ENCODE peak calls at places on chromosome 6, in nine cellular contexts. R, C, X, J, O, Z, U, V and W are unnamed samples.

GRCh38 chr6:130827247-130828149 is at the start of gene SMLR1:
- DNase-seq in X (no peak), U (no peak), C (no peak), O (no peak), J (no peak), V (no peak), R (no peak), Z (no peak), W (no peak)

GRCh38 chr6:34132486-34133185 is 13.3 kb downstream of the GRM4 start:
- DNase-seq in U (peak; percentile 88), X (no peak), C (no peak), V (peak; percentile 57), Z (peak; percentile 32), R (peak; percentile 28), J (no peak), O (no peak), W (no peak)

GRCh38 chr6:5525209-5525608 is 263.9 kb downstream of the FARS2 start:
- DNase-seq in X (no peak), V (peak; percentile 50), U (no peak), Z (no peak), J (no peak), C (no peak), R (peak; percentile 7), O (no peak), W (peak; percentile 18)

GRCh38 chr6:72619883-72620696 is 1.8 kb upstream of the KCNQ5 start:
- DNase-seq in O (no peak), V (no peak), R (peak; percentile 4), X (peak; percentile 30), C (no peak), U (peak; percentile 76), Z (peak; percentile 44), J (no peak), W (no peak)

GRCh38 chr6:54138795-54139194 is 27.6 kb downstream of the MLIP start:
- DNase-seq in J (no peak), Z (no peak), V (no peak), U (no peak), X (no peak), R (no peak), O (no peak), C (no peak), W (no peak)

GRCh38 chr6:35360349-35361138 is 18.2 kb downstream of the PPARD start:
- DNase-seq in Z (no peak), C (no peak), J (peak; percentile 46), R (no peak), O (no peak), V (peak; percentile 85), U (no peak), X (no peak), W (peak; percentile 65)

GRCh38 chr6:105253787-105254186 is 74.0 kb upstream of the POPDC3 start:
- DNase-seq in R (no peak), V (no peak), U (no peak), X (no peak), O (no peak), J (no peak), Z (no peak), C (no peak), W (no peak)

GRCh38 chr6:27293436-27294152 is 18.5 kb downstream of the POM121L2 start:
- DNase-seq in V (peak; percentile 81), U (peak; percentile 25), O (no peak), X (no peak), C (peak; percentile 89), R (no peak), J (no peak), Z (peak; percentile 40), W (no peak)

GRCh38 chr6:132405143-132405915 is 4.1 kb upstream of the MOXD1 start:
- DNase-seq in O (peak; percentile 50), V (peak; percentile 50), R (no peak), X (no peak), Z (peak; percentile 53), U (no peak), J (no peak), C (no peak), W (peak; percentile 55)

GRCh38 chr6:125821825-125822281 is 31.1 kb downstream of the NCOA7 start:
- DNase-seq in R (peak; percentile 99), J (peak; percentile 74), U (no peak), Z (no peak), V (no peak), X (no peak), O (no peak), C (no peak), W (no peak)

GRCh38 chr6:106085984-106086832 is at the start of gene PRDM1:
- DNase-seq in R (peak; percentile 38), C (no peak), Z (peak; percentile 62), V (peak; percentile 96), U (peak; percentile 82), J (peak; percentile 68), O (no peak), X (peak; percentile 92), W (no peak)

GRCh38 chr6:145733207-145733606 is 2.1 kb downstream of the EPM2A start:
- DNase-seq in C (no peak), V (no peak), J (no peak), X (no peak), R (no peak), Z (no peak), O (no peak), U (no peak), W (no peak)

GRCh38 chr6:130282234-130282995 is 59.7 kb upstream of the SAMD3 start:
- DNase-seq in C (no peak), V (peak; percentile 57), O (peak; percentile 11), U (peak; percentile 36), X (no peak), Z (peak; percentile 47), R (peak; percentile 19), J (no peak), W (peak; percentile 32)

DNA sequence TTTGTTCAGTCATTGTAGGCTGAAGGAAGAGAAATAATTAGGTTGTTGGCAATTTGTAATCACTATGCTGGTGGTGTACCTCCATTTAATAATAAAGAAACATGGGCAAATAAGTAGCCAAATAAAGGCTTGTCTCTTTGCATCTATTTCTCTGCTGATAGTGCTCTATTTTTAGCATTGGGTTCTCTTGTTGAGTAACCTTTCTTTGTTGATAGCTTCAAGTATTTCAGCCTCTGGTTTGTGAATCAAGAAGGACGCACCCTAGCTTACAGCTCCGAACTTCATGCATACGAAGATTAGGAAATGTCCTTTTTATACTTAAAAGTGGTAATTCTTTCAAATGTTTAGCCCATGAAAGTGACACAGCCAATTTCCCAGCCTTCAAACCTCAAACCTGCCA is 2.6 kb downstream of the PPP1R14C start:
- DNase-seq in V (peak; percentile 61), Z (no peak), C (no peak), O (no peak), J (no peak), U (peak; percentile 69), R (no peak), X (no peak), W (no peak)
- H3K4me3 ChIP-seq in V (peak overlapping the region; percentile 88), Z (no peak overlapping the region), C (no peak overlapping the region), O (no peak overlapping the region), J (no peak overlapping the region), U (peak overlapping the region; percentile 95), R (no peak overlapping the region), X (no peak overlapping the region), W (no peak overlapping the region)

DNA sequence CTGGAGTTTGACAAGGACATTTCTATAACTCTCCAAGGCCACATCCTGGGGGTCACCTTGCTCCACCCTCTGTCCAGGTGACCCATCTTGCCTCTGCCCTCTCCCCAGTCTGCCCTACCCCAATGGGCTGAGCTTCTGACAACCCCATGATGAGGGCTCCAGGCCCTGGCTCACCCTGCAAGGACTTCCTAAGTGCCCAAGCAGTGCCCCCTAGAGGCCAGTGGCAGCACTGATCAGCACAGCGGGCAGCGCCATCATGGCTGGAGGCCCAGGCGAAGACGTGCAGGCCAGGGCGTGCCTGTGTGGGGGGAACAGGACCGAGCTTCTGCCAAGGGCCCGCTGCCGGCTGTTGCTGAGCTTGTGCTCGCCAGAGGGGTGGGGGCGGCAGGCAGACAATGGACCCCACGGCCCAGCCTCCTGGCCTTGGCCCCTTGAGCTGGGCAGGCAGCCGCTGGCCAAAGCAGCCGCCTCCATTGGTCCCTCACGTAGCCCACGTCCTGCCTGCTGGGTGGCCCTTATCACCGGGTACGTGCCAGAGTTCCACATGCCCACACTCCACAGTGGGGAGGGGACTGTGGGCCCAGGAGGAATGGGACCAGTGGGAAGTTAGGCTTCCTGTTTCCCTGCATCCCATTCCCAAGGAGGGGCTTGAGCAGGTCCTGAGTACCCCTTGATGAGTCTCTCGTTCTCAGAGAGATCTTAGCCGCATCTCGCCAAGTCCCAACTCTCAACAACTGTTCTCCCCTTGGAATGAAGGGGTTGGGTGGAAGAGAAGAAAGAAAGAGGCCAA is 64.3 kb downstream of the MRPL14 start:
- DNase-seq in J (no peak), R (no peak), Z (no peak), U (no peak), X (peak; percentile 34), C (no peak), O (no peak), V (peak; percentile 83), W (no peak)
- TF ChIP-seq CTCF in J (peak; percentile 31), R (peak; percentile 42), Z (peak; percentile 54), U (peak; percentile 58), X (no peak), C (no peak), O (peak; percentile 45), V (peak; percentile 68), W (peak; percentile 52)

GRCh38 chr6:53014034-53014433 is 18.9 kb upstream of the GSTA4 start:
- DNase-seq in U (no peak), J (no peak), V (peak; percentile 9), X (no peak), Z (no peak), C (no peak), R (no peak), O (no peak), W (no peak)

GRCh38 chr6:53018443-53018842 is 23.4 kb upstream of the GSTA4 start:
- DNase-seq in C (no peak), R (no peak), Z (no peak), J (no peak), X (no peak), V (no peak), O (no peak), U (no peak), W (no peak)

GRCh38 chr6:53011993-53012392 is 16.9 kb upstream of the GSTA4 start:
- DNase-seq in R (no peak), X (no peak), U (no peak), Z (no peak), V (peak; percentile 88), O (no peak), C (no peak), J (no peak), W (no peak)

GRCh38 chr6:53015486-53015885 is 20.4 kb upstream of the GSTA4 start:
- DNase-seq in R (no peak), C (no peak), V (peak; percentile 15), J (no peak), X (no peak), O (no peak), Z (no peak), U (no peak), W (no peak)

DNA sequence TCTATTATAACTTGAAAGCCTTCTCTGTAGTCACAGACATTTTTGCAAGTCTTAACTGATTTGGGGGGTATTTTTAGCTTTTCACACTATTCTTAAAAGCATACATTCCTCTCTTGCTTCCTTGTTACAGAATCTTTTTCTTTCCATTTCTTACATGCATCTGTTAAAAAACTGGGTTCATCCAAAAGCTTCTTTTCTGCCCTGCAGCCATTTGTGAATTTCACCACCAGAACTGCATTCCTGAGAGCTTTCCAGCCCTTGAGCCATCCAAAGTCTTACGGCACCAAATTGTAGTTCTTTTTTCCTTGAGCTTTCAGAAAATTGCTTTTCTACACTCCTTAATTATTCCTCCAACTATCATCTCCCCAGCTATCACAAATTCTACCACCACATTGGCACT is 19.7 kb upstream of the GSTA4 start:
- DNase-seq in C (no peak), V (peak; percentile 17), J (no peak), R (no peak), Z (no peak), X (no peak), O (no peak), U (no peak), W (no peak)
- H3K4me3 ChIP-seq in C (no peak overlapping the region), V (no peak overlapping the region), J (no peak overlapping the region), R (no peak overlapping the region), Z (no peak overlapping the region), X (no peak overlapping the region), O (no peak overlapping the region), U (no peak overlapping the region), W (no peak overlapping the region)

GRCh38 chr6:15622045-15622750 is 40.6 kb downstream of the DTNBP1 start:
- DNase-seq in V (peak; percentile 46), U (no peak), X (no peak), R (no peak), C (no peak), J (no peak), O (no peak), Z (no peak), W (no peak)
- TF ChIP-seq CTCF in V (no peak), U (no peak), X (no peak), R (no peak), C (no peak), J (no peak), O (no peak), Z (no peak), W (no peak)